ENCODE peak calls at places on chromosomes 16 and 17, in nine cellular contexts. D is left ventricle myocardium inferior; O is pancreas; F is CD8-positive, alpha-beta T cell; W is OCI-LY7; L is brain microvascular endothelial cell; G is aorta; N is PC-9; R is suprapubic skin. I is an unnamed sample.

GRCh38 chr17:50689956-50690886 is 17.5 kb downstream of the ANKRD40 start:
- DNase-seq in G (no peak), W (no peak), R (no peak), D (no peak), N (no peak), O (no peak), F (no peak), L (no peak), I (no peak)

GRCh38 chr17:2792541-2793169 is 3.6 kb upstream of the RAP1GAP2 start:
- DNase-seq in N (no peak), O (no peak), D (no peak), R (no peak), G (no peak), F (peak; percentile 47), L (no peak), W (no peak), I (no peak)

GRCh38 chr17:31470592-31470991 is 79.1 kb downstream of the RAB11FIP4 start:
- DNase-seq in D (no peak), G (no peak), L (no peak), O (no peak), R (no peak), F (no peak), N (no peak), W (no peak), I (no peak)

GRCh38 chr17:74437702-74438101 is 5.8 kb downstream of the GPRC5C start:
- DNase-seq in R (no peak), F (no peak), W (peak; percentile 69), D (no peak), G (no peak), L (no peak), N (no peak), O (no peak), I (no peak)

GRCh38 chr16:1950047-1950446 is 4.4 kb downstream of the RPL3L start:
- DNase-seq in F (no peak), N (peak; percentile 35), L (no peak), G (peak; percentile 50), R (no peak), D (no peak), W (no peak), O (peak; percentile 13), I (no peak)

GRCh38 chr16:1477033-1477432 is 2.2 kb upstream of the CLCN7 start:
- DNase-seq in G (no peak), D (no peak), F (no peak), R (no peak), N (no peak), O (no peak), L (no peak), W (no peak), I (no peak)

GRCh38 chr17:63934391-63935112 is 2.4 kb upstream of the CD79B start:
- DNase-seq in G (no peak), W (no peak), R (no peak), D (no peak), O (no peak), N (no peak), F (no peak), L (no peak), I (no peak)

GRCh38 chr16:15674571-15674970 is 24.5 kb downstream of the NDE1 start:
- DNase-seq in F (no peak), N (no peak), D (no peak), O (no peak), L (no peak), W (no peak), R (no peak), G (no peak), I (no peak)

GRCh38 chr16:3822366-3823045 is 58.0 kb downstream of the CREBBP start:
- DNase-seq in W (no peak), R (no peak), F (no peak), N (no peak), G (no peak), D (no peak), L (no peak), O (no peak), I (no peak)

GRCh38 chr17:1029912-1030656 is 33.2 kb downstream of the TIMM22 start:
- DNase-seq in G (no peak), N (no peak), F (no peak), L (no peak), W (no peak), D (no peak), O (no peak), R (no peak), I (no peak)

GRCh38 chr17:76670708-76671122 is 27.2 kb upstream of the ST6GALNAC1 start:
- DNase-seq in D (no peak), G (no peak), R (no peak), N (no peak), F (no peak), O (no peak), W (no peak), L (no peak), I (no peak)

GRCh38 chr16:4685292-4685691 is 8.1 kb upstream of the NUDT16L1 start:
- DNase-seq in W (no peak), L (no peak), D (no peak), R (no peak), O (no peak), N (no peak), F (no peak), G (no peak), I (no peak)

DNA sequence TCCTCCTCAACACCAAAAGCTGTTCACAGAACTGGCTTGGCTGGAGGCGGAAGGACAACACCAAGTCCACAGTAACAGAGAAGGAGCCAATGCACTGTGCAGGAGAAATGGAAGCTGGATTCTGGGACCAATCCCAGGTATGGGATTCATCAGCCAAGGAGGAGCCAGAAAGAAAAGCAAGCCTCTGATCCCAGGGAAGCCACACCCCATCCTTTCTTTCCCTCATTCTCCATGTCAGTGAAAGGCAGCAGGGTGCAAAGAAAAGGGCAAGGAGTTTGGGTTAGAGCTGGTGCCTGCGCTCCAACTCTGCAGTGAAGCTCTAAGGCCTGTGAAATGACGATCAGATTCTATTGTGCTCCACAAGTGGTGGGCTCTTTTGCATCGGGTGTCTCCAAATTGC is 11.0 kb downstream of the DCAKD start:
- DNase-seq in D (no peak), R (no peak), G (no peak), F (no peak), N (no peak), O (no peak), W (no peak), L (no peak), I (no peak)
- H3K36me3 ChIP-seq in D (no peaks in the 10 kb centered on the region), R (peaks cover 4% of the 10 kb centered on the region), G (no peaks in the 10 kb centered on the region), F (no peaks in the 10 kb centered on the region), N (no peaks in the 10 kb centered on the region), O (no peaks in the 10 kb centered on the region), W (no peaks in the 10 kb centered on the region), L (no peaks in the 10 kb centered on the region), I (peaks cover 5% of the 10 kb centered on the region)

DNA sequence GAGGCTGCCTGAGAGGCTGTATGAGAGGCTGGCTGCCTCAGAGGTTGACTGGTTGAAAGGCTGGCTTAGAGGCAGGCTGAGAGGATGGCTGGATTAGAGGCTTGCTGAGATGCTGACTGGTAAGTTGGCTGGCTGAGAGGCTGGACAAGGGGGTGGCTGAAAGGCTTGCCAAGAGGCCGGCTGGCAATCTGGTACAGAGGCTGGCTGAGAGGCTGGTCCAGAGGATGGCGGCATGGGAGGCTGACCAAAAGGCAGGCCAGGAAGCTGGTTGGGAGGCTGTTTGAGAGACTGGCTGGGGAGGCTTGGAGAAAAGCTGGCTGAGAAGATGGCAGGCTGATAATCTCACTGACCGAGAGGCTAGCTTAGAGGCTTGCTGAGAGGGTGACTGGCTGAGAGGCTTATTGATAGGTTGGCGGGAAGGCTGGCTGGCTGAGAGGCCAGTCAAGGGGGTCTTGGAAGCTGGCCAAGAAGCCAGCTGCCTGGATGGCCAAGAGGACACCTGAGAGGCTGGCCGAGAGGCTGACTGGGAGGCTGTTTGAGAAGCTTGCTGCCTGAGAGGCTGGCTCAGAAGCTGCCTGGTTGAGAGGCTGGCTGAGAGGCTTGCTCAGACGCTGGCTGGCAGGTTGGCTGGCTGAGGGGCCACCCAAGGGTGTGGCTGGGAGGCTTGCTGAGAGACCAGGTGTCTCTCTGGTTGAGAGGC is 34.2 kb upstream of the ACSM2B start:
- DNase-seq in G (no peak), R (no peak), D (no peak), W (no peak), F (no peak), L (no peak), N (no peak), O (peak; percentile 53), I (no peak)
- H3K27ac ChIP-seq in G (peak overlapping the region; percentile 63), R (no peak overlapping the region), D (peak overlapping the region; percentile 70), W (no peak overlapping the region), F (no peak overlapping the region), L (no peak overlapping the region), N (no peak overlapping the region), O (peak overlapping the region; percentile 85), I (peak overlapping the region; percentile 74)

GRCh38 chr16:84737658-84738057 is 37.9 kb downstream of the USP10 start:
- DNase-seq in O (peak; percentile 48), R (no peak), G (no peak), F (no peak), D (no peak), N (peak; percentile 12), W (no peak), L (no peak), I (peak; percentile 62)

GRCh38 chr16:84737192-84737591 is 37.4 kb downstream of the USP10 start:
- DNase-seq in O (no peak), D (no peak), N (no peak), G (no peak), L (no peak), F (no peak), W (no peak), R (no peak), I (no peak)

GRCh38 chr16:84739349-84740124 is 39.7 kb downstream of the USP10 start:
- DNase-seq in O (no peak), G (no peak), W (no peak), R (no peak), N (no peak), F (no peak), L (peak; percentile 89), D (no peak), I (no peak)

GRCh38 chr16:84740596-84741071 is 40.8 kb downstream of the USP10 start:
- DNase-seq in W (no peak), O (no peak), G (no peak), L (no peak), R (no peak), F (no peak), N (no peak), D (peak; percentile 40), I (no peak)

DNA sequence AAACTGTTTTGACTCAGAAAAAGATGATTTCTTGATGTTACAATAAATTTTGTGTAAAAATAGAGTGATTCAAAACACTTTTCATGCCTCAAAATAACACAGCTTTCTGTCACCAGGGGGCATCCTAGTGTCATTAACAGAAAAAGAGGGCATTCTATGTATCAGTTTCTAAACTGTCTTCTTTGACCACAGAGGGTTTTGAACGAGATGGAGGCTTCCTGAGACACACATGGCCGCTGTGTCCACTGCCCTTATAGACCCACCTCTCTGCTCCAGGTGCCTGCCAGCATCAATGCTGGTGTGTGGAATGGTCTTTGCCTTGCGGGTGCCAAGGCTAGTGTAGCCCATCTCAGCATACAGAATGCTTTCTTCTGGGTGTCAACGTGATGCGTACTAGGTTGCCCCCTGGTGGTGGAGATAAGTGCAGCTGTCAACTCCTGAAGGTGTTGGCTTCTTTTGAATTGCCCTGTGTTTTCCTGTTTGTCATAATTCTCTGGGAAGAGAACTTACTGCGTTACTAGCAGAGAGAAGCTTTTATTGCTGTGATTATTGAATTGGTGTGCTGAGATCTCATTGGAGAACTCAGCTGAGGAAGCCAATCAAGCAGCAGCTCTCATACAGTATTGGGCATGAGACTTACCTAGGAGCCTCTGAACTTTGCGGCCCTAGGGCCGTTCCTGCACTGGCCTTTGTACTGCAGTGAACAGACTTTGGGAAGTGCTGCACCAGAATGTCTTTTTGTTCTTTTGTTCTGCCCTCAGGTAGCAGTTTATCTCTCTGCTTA is 38.6 kb downstream of the USP10 start:
- DNase-seq in N (peak; percentile 66), F (peak; percentile 60), G (peak; percentile 86), W (peak; percentile 88), R (no peak), L (peak; percentile 82), D (peak; percentile 71), O (peak; percentile 72), I (peak; percentile 82)
- H3K36me3 ChIP-seq in N (peaks cover 16% of the 10 kb centered on the region), F (peaks cover 19% of the 10 kb centered on the region), G (no peaks in the 10 kb centered on the region), W (peaks cover 78% of the 10 kb centered on the region), R (no peaks in the 10 kb centered on the region), L (peaks cover 2% of the 10 kb centered on the region), D (peaks cover 9% of the 10 kb centered on the region), O (no peaks in the 10 kb centered on the region), I (peaks cover 14% of the 10 kb centered on the region)

GRCh38 chr17:72406501-72406900 is 285.7 kb downstream of the SOX9 start:
- DNase-seq in F (no peak), N (peak; percentile 53), L (no peak), W (no peak), O (no peak), R (no peak), D (no peak), G (no peak), I (no peak)
- H3K27ac ChIP-seq in F (no peak overlapping the region), N (peak overlapping the region; percentile 99), L (no peak overlapping the region), W (no peak overlapping the region), O (peak overlapping the region; percentile 66), R (no peak overlapping the region), D (no peak overlapping the region), G (no peak overlapping the region), I (peak overlapping the region; percentile 75)

I was measured in stomach.